ENCODE peak calls at places on chromosomes 13 and 19, in eight cellular contexts. T is foreskin fibroblast, R is DND-41, I is PC-3, C is lower leg skin, Y is HepG2, W is AG09309, J is stomach. E is an unnamed sample.

GRCh38 chr13:31200636-31200970 is 828 bp downstream of the B3GLCT start:
- DNase-seq in T (no peak), R (peak), I (peak), C (peak), Y (peak), W (no peak), J (peak), E (peak)

GRCh38 chr13:22198656-22199217 is 527.9 kb downstream of the FGF9 start:
- DNase-seq in T (no peak), R (no peak), I (no peak), C (no peak), Y (no peak), W (no peak), J (no peak), E (no peak)

GRCh38 chr19:45729774-45730388 is 815 bp downstream of the FBXO46 start:
- DNase-seq in T (peak), R (no peak), I (no peak), C (no peak), Y (no peak), W (no peak), J (no peak), E (peak)

GRCh38 chr19:14155371-14155770 is 19.0 kb upstream of the ASF1B start:
- DNase-seq in T (no peak), R (no peak), I (no peak), C (no peak), Y (no peak), W (no peak), J (no peak), E (no peak)

GRCh38 chr19:49212302-49212701 is 54.7 kb downstream of the TRPM4 start:
- DNase-seq in T (peak), R (no peak), I (peak), C (no peak), Y (no peak), W (no peak), J (no peak), E (no peak)

GRCh38 chr13:43895940-43896339 is 16.2 kb downstream of the LACC1 start:
- DNase-seq in T (no peak), R (no peak), I (no peak), C (no peak), Y (no peak), W (no peak), J (no peak), E (no peak)

GRCh38 chr13:19601749-19602725 is 31.4 kb upstream of the MPHOSPH8 start:
- DNase-seq in T (peak), R (no peak), I (peak), C (peak), Y (peak), W (no peak), J (peak), E (peak)

GRCh38 chr13:99103536-99103935 is 97.1 kb upstream of the UBAC2 start:
- DNase-seq in T (no peak), R (no peak), I (no peak), C (no peak), Y (no peak), W (no peak), J (no peak), E (no peak)

GRCh38 chr19:2274937-2275535 is 6.9 kb downstream of the PEAK3 start:
- DNase-seq in T (peak), R (peak), I (peak), C (no peak), Y (peak), W (no peak), J (peak), E (peak)

GRCh38 chr19:45973564-45974338 is at the start of gene NOVA2:
- DNase-seq in T (peak), R (peak), I (peak), C (peak), Y (no peak), W (no peak), J (peak), E (peak)

GRCh38 chr19:9485140-9485539 is 13.3 kb downstream of the ZNF560 start:
- DNase-seq in T (no peak), R (no peak), I (no peak), C (no peak), Y (no peak), W (no peak), J (no peak), E (no peak)

GRCh38 chr19:36030264-36031148 is 2.2 kb downstream of the CLIP3 start:
- DNase-seq in T (peak), R (no peak), I (no peak), C (no peak), Y (no peak), W (no peak), J (no peak), E (peak)

GRCh38 chr19:11234486-11235075 is 4.8 kb upstream of the ANGPTL8 start:
- DNase-seq in T (no peak), R (no peak), I (peak), C (no peak), Y (peak), W (no peak), J (no peak), E (no peak)

GRCh38 chr13:93847162-93847561 is 620.6 kb downstream of the GPC6 start:
- DNase-seq in T (peak), R (no peak), I (peak), C (no peak), Y (peak), W (peak), J (no peak), E (peak)

GRCh38 chr13:31887311-31887710 is 144.3 kb upstream of the FRY start:
- DNase-seq in T (peak), R (no peak), I (no peak), C (no peak), Y (no peak), W (peak), J (no peak), E (no peak)

GRCh38 chr19:45179063-45179847 is 671 bp downstream of the BLOC1S3 start:
- DNase-seq in T (peak), R (peak), I (peak), C (peak), Y (no peak), W (no peak), J (peak), E (peak)

GRCh38 chr13:98143157-98143553 is 261 bp downstream of the FARP1 start:
- DNase-seq in T (no peak), R (no peak), I (no peak), C (no peak), Y (no peak), W (no peak), J (no peak), E (no peak)

GRCh38 chr13:94384217-94384905 is 95.1 kb downstream of the DCT start:
- DNase-seq in T (no peak), R (no peak), I (no peak), C (no peak), Y (no peak), W (no peak), J (no peak), E (no peak)

GRCh38 chr19:11425719-11426457 is 6.8 kb upstream of the RGL3 start:
- DNase-seq in T (no peak), R (peak), I (no peak), C (no peak), Y (no peak), W (no peak), J (no peak), E (no peak)

GRCh38 chr13:35770756-35771291 is 294.3 kb upstream of the MAB21L1 start:
- DNase-seq in T (no peak), R (no peak), I (no peak), C (no peak), Y (no peak), W (no peak), J (no peak), E (no peak)

GRCh38 chr19:56080669-56081401 is 40.3 kb downstream of the ZNF787 start:
- DNase-seq in T (peak), R (peak), I (peak), C (peak), Y (peak), W (peak), J (peak), E (peak)

GRCh38 chr19:40585677-40586422 is 9.2 kb downstream of the SHKBP1 start:
- DNase-seq in T (peak), R (no peak), I (peak), C (no peak), Y (no peak), W (no peak), J (no peak), E (no peak)

GRCh38 chr19:11064831-11065303 is 24.4 kb upstream of the LDLR start:
- DNase-seq in T (no peak), R (no peak), I (peak), C (no peak), Y (no peak), W (no peak), J (no peak), E (no peak)

GRCh38 chr19:42199440-42200115 is 17.9 kb downstream of the DEDD2 start:
- DNase-seq in T (no peak), R (peak), I (no peak), C (peak), Y (no peak), W (no peak), J (peak), E (peak)

GRCh38 chr13:48158915-48159314 is 64.0 kb upstream of the MED4 start:
- DNase-seq in T (no peak), R (no peak), I (no peak), C (no peak), Y (no peak), W (no peak), J (no peak), E (no peak)

GRCh38 chr13:57624565-57625435 is 6.7 kb upstream of the PCDH17 start:
- DNase-seq in T (peak), R (no peak), I (peak), C (no peak), Y (peak), W (no peak), J (no peak), E (peak)

GRCh38 chr19:54478677-54479266 is 5.7 kb upstream of the CDC42EP5 start:
- DNase-seq in T (peak), R (peak), I (peak), C (no peak), Y (peak), W (no peak), J (no peak), E (peak)

GRCh38 chr13:113654591-113655357 is 3.2 kb downstream of the ATP4B start:
- DNase-seq in T (no peak), R (no peak), I (no peak), C (peak), Y (no peak), W (no peak), J (peak), E (no peak)

GRCh38 chr13:25971499-25972145 is 80.2 kb downstream of the SHISA2 start:
- DNase-seq in T (no peak), R (peak), I (peak), C (no peak), Y (no peak), W (no peak), J (no peak), E (no peak)

GRCh38 chr19:10620786-10621185 is 4.6 kb upstream of the SLC44A2 start:
- DNase-seq in T (peak), R (no peak), I (peak), C (no peak), Y (no peak), W (no peak), J (no peak), E (no peak)

GRCh38 chr19:51689751-51690358 is 3.3 kb upstream of the SPACA6 start:
- DNase-seq in T (peak), R (no peak), I (no peak), C (peak), Y (no peak), W (no peak), J (no peak), E (no peak)

GRCh38 chr19:40507892-40508291 is 41.1 kb downstream of the SPTBN4 start:
- DNase-seq in T (no peak), R (no peak), I (no peak), C (no peak), Y (no peak), W (no peak), J (no peak), E (no peak)

GRCh38 chr19:12159773-12160414 is 3.0 kb upstream of the ZNF136 start:
- DNase-seq in T (no peak), R (peak), I (no peak), C (no peak), Y (no peak), W (no peak), J (no peak), E (no peak)

GRCh38 chr13:21011378-21011777 is 50.0 kb downstream of the LATS2 start:
- DNase-seq in T (no peak), R (no peak), I (no peak), C (no peak), Y (no peak), W (no peak), J (no peak), E (no peak)

GRCh38 chr13:74573654-74574053 is 439.4 kb upstream of the KLF12 start:
- DNase-seq in T (no peak), R (peak), I (no peak), C (no peak), Y (peak), W (no peak), J (no peak), E (no peak)

GRCh38 chr19:49987159-49987698 is 26.3 kb upstream of the SIGLEC11 start:
- DNase-seq in T (peak), R (peak), I (peak), C (peak), Y (peak), W (peak), J (peak), E (peak)

GRCh38 chr19:5900976-5901375 is 2.6 kb downstream of the NDUFA11 start:
- DNase-seq in T (no peak), R (no peak), I (no peak), C (no peak), Y (no peak), W (no peak), J (no peak), E (no peak)

GRCh38 chr19:5903502-5904301 is at the start of gene NDUFA11:
- DNase-seq in T (peak), R (peak), I (peak), C (peak), Y (peak), W (no peak), J (peak), E (peak)

GRCh38 chr19:5905072-5905778 is 553 bp downstream of the VMAC start:
- DNase-seq in T (no peak), R (no peak), I (no peak), C (no peak), Y (no peak), W (no peak), J (no peak), E (no peak)

GRCh38 chr19:5904302-5905071 is at the start of gene VMAC:
- DNase-seq in T (peak), R (peak), I (peak), C (peak), Y (peak), W (peak), J (peak), E (peak)

GRCh38 chr19:5903054-5903501 is 512 bp downstream of the NDUFA11 start:
- DNase-seq in T (peak), R (no peak), I (no peak), C (no peak), Y (no peak), W (no peak), J (no peak), E (no peak)
- H3K4me3 ChIP-seq in T (peak), R (peak), I (peak), C (peak), Y (peak), W (peak), J (peak), E (peak)

GRCh38 chr13:51520524-51520923 is 63.7 kb upstream of the WDFY2 start:
- DNase-seq in T (peak), R (no peak), I (peak), C (no peak), Y (peak), W (no peak), J (no peak), E (no peak)
- TF ChIP-seq CTCF in T (no peak), R (no peak), I (no peak), C (no peak), Y (no peak), W (no peak), J (no peak), E (no peak)

DNA sequence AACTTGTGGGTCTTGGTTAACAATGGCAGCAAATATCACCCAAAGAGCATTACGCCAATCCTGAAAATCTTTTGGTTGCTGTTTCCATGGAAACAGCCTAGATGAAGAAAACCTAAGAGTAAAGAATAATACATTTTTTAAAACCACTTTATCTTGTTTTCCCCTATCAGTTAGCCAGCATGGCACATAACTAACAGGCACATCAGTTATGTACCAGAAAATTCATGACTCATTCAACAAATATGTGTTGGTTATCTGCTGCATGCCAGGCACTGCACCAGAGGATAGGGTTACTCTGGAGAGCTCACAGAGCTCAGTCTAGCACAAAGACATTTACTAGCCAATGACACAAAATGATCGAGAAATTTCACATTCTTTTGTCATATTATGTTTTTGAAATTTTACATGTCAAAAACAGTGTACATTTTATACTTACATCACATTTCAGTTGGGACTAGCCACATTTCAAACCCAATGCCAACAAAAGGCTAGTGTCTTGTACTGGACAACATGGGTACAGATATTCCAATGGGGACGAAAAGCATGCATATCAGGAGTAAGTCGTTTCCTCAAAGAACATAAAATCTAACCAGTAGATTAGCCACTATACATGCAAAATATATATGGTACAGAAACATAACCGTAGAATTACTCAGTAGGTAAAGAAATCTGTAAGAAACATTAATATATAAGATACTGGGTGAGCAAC is 20.3 kb downstream of the LNX2 start:
- DNase-seq in T (peak), R (no peak), I (peak), C (no peak), Y (peak), W (peak), J (peak), E (no peak)
- H3K4me3 ChIP-seq in T (no peak), R (no peak), I (peak), C (no peak), Y (no peak), W (no peak), J (no peak), E (no peak)

GRCh38 chr13:66492479-66492878 is 737.7 kb downstream of the PCDH9 start:
- DNase-seq in T (no peak), R (no peak), I (peak), C (no peak), Y (peak), W (no peak), J (no peak), E (peak)
- TF ChIP-seq CTCF in T (no peak), R (peak), I (peak), C (no peak), Y (peak), W (no peak), J (no peak), E (no peak)

GRCh38 chr19:4581381-4582111 is 22.1 kb upstream of the SEMA6B start:
- DNase-seq in T (peak), R (peak), I (peak), C (no peak), Y (no peak), W (no peak), J (no peak), E (no peak)
- H3K4me3 ChIP-seq in T (no peak), R (peak), I (peak), C (no peak), Y (peak), W (no peak), J (peak), E (no peak)

GRCh38 chr13:67366533-67366932 is 136.4 kb upstream of the PCDH9 start:
- DNase-seq in T (peak), R (no peak), I (peak), C (no peak), Y (no peak), W (no peak), J (no peak), E (no peak)
- TF ChIP-seq CTCF in T (peak), R (no peak), I (peak), C (no peak), Y (no peak), W (no peak), J (no peak), E (no peak)

DNA sequence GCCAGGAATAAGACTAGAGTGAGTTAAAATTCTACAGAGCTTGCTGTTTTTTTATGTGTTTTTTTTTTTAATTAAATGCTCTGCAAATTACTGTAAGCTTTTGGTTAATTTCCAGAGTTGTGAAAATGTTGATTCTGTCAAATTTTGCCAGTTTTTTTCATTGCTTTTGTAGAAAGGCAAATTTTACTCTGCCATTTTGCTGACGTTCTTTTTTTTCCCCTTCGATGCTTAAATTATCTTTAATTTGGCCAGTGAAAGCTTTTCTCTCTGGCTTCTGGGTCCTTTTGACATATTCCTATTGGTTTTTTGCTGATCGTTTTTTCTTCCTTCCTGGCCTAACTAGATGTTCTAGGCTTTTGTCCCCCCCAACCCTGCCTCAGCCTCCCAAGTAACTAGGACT is 23.8 kb upstream of the EVI5L start:
- DNase-seq in T (no peak), R (no peak), I (no peak), C (no peak), Y (no peak), W (no peak), J (no peak), E (no peak)
- H3K4me3 ChIP-seq in T (no peak), R (no peak), I (no peak), C (no peak), Y (no peak), W (no peak), J (no peak), E (no peak)

GRCh38 chr13:46059405-46059804 is 6.9 kb upstream of the ZC3H13 start:
- DNase-seq in T (no peak), R (no peak), I (no peak), C (no peak), Y (no peak), W (no peak), J (no peak), E (no peak)
- TF ChIP-seq CTCF in T (no peak), R (no peak), I (no peak), C (no peak), Y (no peak), W (no peak), J (no peak), E (no peak)

GRCh38 chr13:79492313-79492798 is 11.4 kb downstream of the NDFIP2 start:
- DNase-seq in T (no peak), R (peak), I (no peak), C (no peak), Y (no peak), W (no peak), J (no peak), E (no peak)
- H3K4me3 ChIP-seq in T (no peak), R (peak), I (no peak), C (no peak), Y (no peak), W (no peak), J (no peak), E (no peak)

GRCh38 chr13:40749327-40749726 is 21.7 kb downstream of the MRPS31 start:
- DNase-seq in T (no peak), R (no peak), I (peak), C (no peak), Y (no peak), W (no peak), J (no peak), E (no peak)
- TF ChIP-seq CTCF in T (no peak), R (peak), I (no peak), C (no peak), Y (no peak), W (no peak), J (no peak), E (no peak)